ENCODE peak calls at places on chromosomes 2 and 18, in six cellular contexts. A, N, Y, O, S and U are unnamed samples.

GRCh38 chr18:42654561-42654960 is 460.9 kb downstream of the RIT2 start:
- DNase-seq in O (peak), S (no peak), Y (no peak), N (no peak), A (no peak), U (no peak)

GRCh38 chr2:10363861-10364610 is 61.3 kb downstream of the HPCAL1 start:
- DNase-seq in N (no peak), S (no peak), Y (no peak), O (no peak), A (no peak), U (no peak)

GRCh38 chr18:75066936-75067335 is 142.0 kb downstream of the PTGR3 start:
- DNase-seq in O (no peak), N (no peak), Y (no peak), A (no peak), S (no peak), U (no peak)

GRCh38 chr18:11148655-11149440 is 521 bp downstream of the PIEZO2 start:
- DNase-seq in Y (peak), N (no peak), A (peak), S (no peak), O (peak), U (peak)

GRCh38 chr2:69973335-69973735 is 11.9 kb upstream of the ASPRV1 start:
- DNase-seq in S (no peak), Y (no peak), N (peak), A (no peak), O (peak), U (no peak)

GRCh38 chr2:63121055-63121834 is 70.6 kb downstream of the OTX1 start:
- DNase-seq in S (peak), O (no peak), N (no peak), A (no peak), Y (peak), U (no peak)

GRCh38 chr2:226115832-226116200 is 683.8 kb downstream of the IRS1 start:
- DNase-seq in Y (no peak), N (no peak), O (peak), A (no peak), S (no peak), U (no peak)

GRCh38 chr2:10172033-10172865 is 49.7 kb downstream of the RRM2 start:
- DNase-seq in S (peak), A (no peak), N (no peak), O (no peak), Y (no peak), U (no peak)

GRCh38 chr2:37365669-37366068 is 21.2 kb downstream of the QPCT start:
- DNase-seq in Y (no peak), N (no peak), O (no peak), S (no peak), A (peak), U (no peak)

GRCh38 chr2:231674587-231675334 is 33.6 kb upstream of the PTMA start:
- DNase-seq in N (peak), Y (peak), A (peak), S (peak), O (peak), U (peak)

GRCh38 chr18:3211236-3211992 is 8.4 kb downstream of the MYOM1 start:
- DNase-seq in O (peak), N (peak), Y (no peak), A (no peak), S (no peak), U (no peak)

GRCh38 chr2:26244479-26245230 is at the start of the genes HADHA and HADHB:
- DNase-seq in N (peak), A (peak), Y (peak), O (peak), S (peak), U (peak)
- H4K91ac ChIP-seq in N (peak), A (no peak), Y (no peak), O (peak), S (peak), U (no peak)

GRCh38 chr2:215884741-215885140 is 128.6 kb downstream of the MREG start:
- DNase-seq in O (no peak), A (no peak), N (peak), S (no peak), Y (no peak), U (no peak)

GRCh38 chr2:215880970-215881369 is 132.4 kb downstream of the MREG start:
- DNase-seq in A (no peak), N (peak), O (peak), Y (no peak), S (peak), U (no peak)

GRCh38 chr2:215881582-215881981 is 131.8 kb downstream of the MREG start:
- DNase-seq in O (no peak), S (no peak), N (peak), Y (no peak), A (no peak), U (no peak)

GRCh38 chr2:215883799-215884198 is 129.6 kb downstream of the MREG start:
- DNase-seq in N (no peak), A (no peak), O (no peak), Y (no peak), S (no peak), U (no peak)

GRCh38 chr2:215882689-215883088 is 130.7 kb downstream of the MREG start:
- DNase-seq in S (no peak), O (no peak), Y (no peak), A (no peak), N (peak), U (no peak)
- H4K91ac ChIP-seq in S (no peak), O (no peak), Y (no peak), A (no peak), N (no peak), U (no peak)

DNA sequence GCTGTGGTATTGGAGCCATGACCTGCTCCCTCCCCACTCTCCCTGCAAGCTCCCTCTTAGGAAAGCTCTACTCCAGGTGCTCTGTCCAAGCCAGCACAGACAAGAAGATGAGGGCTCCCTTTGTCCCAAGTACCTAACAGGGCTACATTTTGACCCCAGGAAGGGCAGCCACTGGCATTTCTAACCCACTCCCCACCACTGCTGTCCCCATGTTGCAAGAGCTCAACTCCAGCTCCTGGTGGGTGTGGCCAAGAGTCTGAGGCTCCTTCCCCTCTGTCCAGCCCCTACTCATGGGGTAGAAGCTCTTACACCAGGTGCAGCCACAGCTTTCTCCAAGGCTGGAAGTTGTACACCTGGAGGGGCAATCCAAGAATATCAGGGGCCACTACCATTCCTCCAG is 127.0 kb upstream of the NPAS2 start:
- DNase-seq in N (no peak), Y (no peak), O (no peak), A (peak), S (no peak), U (no peak)
- H4K91ac ChIP-seq in N (no peak), Y (no peak), O (no peak), A (no peak), S (no peak), U (no peak)

GRCh38 chr2:169094676-169095075 is 25.3 kb downstream of the DHRS9 start:
- DNase-seq in A (no peak), O (no peak), N (no peak), S (no peak), Y (no peak), U (no peak)
- H4K91ac ChIP-seq in A (no peak), O (no peak), N (no peak), S (no peak), Y (no peak), U (no peak)

DNA sequence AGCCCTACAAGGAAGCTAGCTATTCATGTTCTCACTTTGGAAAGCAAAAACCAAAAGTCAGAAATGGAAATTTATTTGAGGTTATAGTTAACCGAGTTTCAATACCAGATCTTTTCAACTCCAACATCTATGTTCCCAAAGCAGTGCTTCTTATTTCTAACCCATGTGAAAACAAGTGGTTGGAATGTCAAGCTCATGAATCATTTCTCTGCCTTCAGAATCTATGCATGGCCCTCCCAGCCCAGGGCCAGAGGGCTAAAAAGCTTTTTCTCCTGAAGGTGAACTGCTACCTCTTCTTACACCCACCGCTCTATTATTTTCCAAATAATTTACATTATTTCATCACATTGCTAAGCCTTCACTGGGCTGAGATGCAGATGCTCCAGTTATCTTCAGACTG is 158.4 kb downstream of the SP3 start:
- DNase-seq in N (peak), A (peak), O (no peak), Y (no peak), S (peak), U (no peak)
- H4K91ac ChIP-seq in N (no peak), A (no peak), O (no peak), Y (no peak), S (peak), U (no peak)

GRCh38 chr18:61992285-61992684 is 99.5 kb upstream of the RNF152 start:
- DNase-seq in Y (no peak), S (no peak), A (no peak), N (peak), O (peak), U (no peak)

GRCh38 chr18:61998335-61998734 is 105.5 kb upstream of the RNF152 start:
- DNase-seq in Y (no peak), N (no peak), A (no peak), S (no peak), O (no peak), U (no peak)

GRCh38 chr18:61992923-61993322 is 100.1 kb upstream of the RNF152 start:
- DNase-seq in S (no peak), Y (no peak), O (peak), A (no peak), N (peak), U (no peak)

GRCh38 chr18:61993831-61994230 is 101.0 kb upstream of the RNF152 start:
- DNase-seq in O (no peak), N (no peak), S (no peak), Y (no peak), A (no peak), U (no peak)

GRCh38 chr18:61995547-61996062 is 102.8 kb upstream of the RNF152 start:
- DNase-seq in Y (no peak), A (no peak), O (no peak), N (no peak), S (no peak), U (no peak)
- H4K91ac ChIP-seq in Y (no peak), A (no peak), O (peak), N (peak), S (peak), U (no peak)

GRCh38 chr2:98866033-98866432 is 70.0 kb downstream of the CRACDL start:
- DNase-seq in O (no peak), S (no peak), Y (no peak), A (no peak), N (no peak), U (no peak)
- H4K91ac ChIP-seq in O (no peak), S (no peak), Y (no peak), A (no peak), N (no peak), U (no peak)

GRCh38 chr2:164048729-164049128 is 312.9 kb upstream of the FIGN start:
- DNase-seq in S (no peak), N (no peak), O (no peak), Y (no peak), A (no peak), U (no peak)
- H4K91ac ChIP-seq in S (no peak), N (no peak), O (no peak), Y (no peak), A (no peak), U (no peak)